ENCODE peak calls at places on chromosomes 5 and 9, in nine cellular contexts. One of them, this sample, is unnamed.

GRCh38 chr5:75623846-75624245 is 12.6 kb downstream of the ANKDD1B start:
- DNase-seq in upper lobe of right lung: no peak
- DNase-seq in esophagus squamous epithelium: no peak
- DNase-seq in CD4-positive, CD25-positive, alpha-beta regulatory T cell: no peak
- DNase-seq in tibial nerve: no peak
- DNase-seq in ovary: no peak
- DNase-seq in neural progenitor cell: no peak
- DNase-seq in tibial artery: no peak
- DNase-seq in ascending aorta: no peak
- DNase-seq in this sample: no peak

GRCh38 chr9:101028346-101029299 is at the start of gene PLPPR1:
- DNase-seq in esophagus squamous epithelium: no peak
- DNase-seq in ovary: no peak
- DNase-seq in neural progenitor cell: peak; percentile 95
- DNase-seq in tibial nerve: no peak
- DNase-seq in CD4-positive, CD25-positive, alpha-beta regulatory T cell: no peak
- DNase-seq in upper lobe of right lung: peak; percentile 88
- DNase-seq in tibial artery: no peak
- DNase-seq in ascending aorta: no peak
- DNase-seq in this sample: no peak

GRCh38 chr5:144421411-144421810 is 250.7 kb downstream of the KCTD16 start:
- DNase-seq in ovary: no peak
- DNase-seq in neural progenitor cell: no peak
- DNase-seq in upper lobe of right lung: no peak
- DNase-seq in tibial nerve: no peak
- DNase-seq in tibial artery: no peak
- DNase-seq in ascending aorta: no peak
- DNase-seq in esophagus squamous epithelium: no peak
- DNase-seq in CD4-positive, CD25-positive, alpha-beta regulatory T cell: no peak
- DNase-seq in this sample: no peak

GRCh38 chr5:57937025-57937424 is 454.4 kb upstream of the ACTBL2 start:
- DNase-seq in esophagus squamous epithelium: no peak
- DNase-seq in upper lobe of right lung: no peak
- DNase-seq in ovary: no peak
- DNase-seq in CD4-positive, CD25-positive, alpha-beta regulatory T cell: no peak
- DNase-seq in neural progenitor cell: no peak
- DNase-seq in ascending aorta: no peak
- DNase-seq in tibial nerve: no peak
- DNase-seq in tibial artery: no peak
- DNase-seq in this sample: no peak

GRCh38 chr5:166354277-166354676 is 1937.2 kb upstream of the WWC1 start:
- DNase-seq in CD4-positive, CD25-positive, alpha-beta regulatory T cell: no peak
- DNase-seq in tibial artery: no peak
- DNase-seq in neural progenitor cell: no peak
- DNase-seq in upper lobe of right lung: no peak
- DNase-seq in ascending aorta: no peak
- DNase-seq in esophagus squamous epithelium: no peak
- DNase-seq in ovary: no peak
- DNase-seq in tibial nerve: no peak
- DNase-seq in this sample: no peak

GRCh38 chr5:26295541-26295940 is 742.8 kb downstream of the CDH9 start:
- DNase-seq in tibial nerve: no peak
- DNase-seq in neural progenitor cell: no peak
- DNase-seq in tibial artery: no peak
- DNase-seq in esophagus squamous epithelium: no peak
- DNase-seq in ascending aorta: no peak
- DNase-seq in CD4-positive, CD25-positive, alpha-beta regulatory T cell: no peak
- DNase-seq in upper lobe of right lung: no peak
- DNase-seq in ovary: no peak
- DNase-seq in this sample: no peak

GRCh38 chr9:132487351-132487791 is 77.4 kb downstream of the CFAP77 start:
- DNase-seq in tibial artery: no peak
- DNase-seq in esophagus squamous epithelium: no peak
- DNase-seq in ascending aorta: no peak
- DNase-seq in tibial nerve: no peak
- DNase-seq in CD4-positive, CD25-positive, alpha-beta regulatory T cell: no peak
- DNase-seq in upper lobe of right lung: no peak
- DNase-seq in neural progenitor cell: no peak
- DNase-seq in ovary: no peak
- DNase-seq in this sample: no peak

GRCh38 chr5:111984044-111984443 is 227.1 kb upstream of the NREP start:
- DNase-seq in upper lobe of right lung: no peak
- DNase-seq in neural progenitor cell: no peak
- DNase-seq in esophagus squamous epithelium: no peak
- DNase-seq in CD4-positive, CD25-positive, alpha-beta regulatory T cell: no peak
- DNase-seq in tibial nerve: no peak
- DNase-seq in ascending aorta: no peak
- DNase-seq in ovary: no peak
- DNase-seq in tibial artery: no peak
- DNase-seq in this sample: no peak

GRCh38 chr9:92686954-92687353 is 17.0 kb upstream of the IPPK start:
- DNase-seq in CD4-positive, CD25-positive, alpha-beta regulatory T cell: no peak
- DNase-seq in tibial nerve: no peak
- DNase-seq in neural progenitor cell: no peak
- DNase-seq in tibial artery: no peak
- DNase-seq in esophagus squamous epithelium: no peak
- DNase-seq in ascending aorta: no peak
- DNase-seq in ovary: no peak
- DNase-seq in upper lobe of right lung: no peak
- DNase-seq in this sample: no peak

GRCh38 chr9:124567362-124567761 is 60.2 kb upstream of the NR5A1 start:
- DNase-seq in ascending aorta: no peak
- DNase-seq in esophagus squamous epithelium: no peak
- DNase-seq in upper lobe of right lung: no peak
- DNase-seq in ovary: no peak
- DNase-seq in neural progenitor cell: no peak
- DNase-seq in tibial nerve: no peak
- DNase-seq in tibial artery: no peak
- DNase-seq in CD4-positive, CD25-positive, alpha-beta regulatory T cell: no peak
- DNase-seq in this sample: no peak

GRCh38 chr5:123700624-123701023 is 188.6 kb downstream of the CSNK1G3 start:
- DNase-seq in esophagus squamous epithelium: no peak
- DNase-seq in tibial artery: no peak
- DNase-seq in tibial nerve: no peak
- DNase-seq in CD4-positive, CD25-positive, alpha-beta regulatory T cell: no peak
- DNase-seq in ascending aorta: no peak
- DNase-seq in upper lobe of right lung: no peak
- DNase-seq in ovary: no peak
- DNase-seq in neural progenitor cell: no peak
- DNase-seq in this sample: peak; percentile 15

GRCh38 chr5:124735169-124735858 is 11.1 kb downstream of the ZNF608 start:
- DNase-seq in ascending aorta: no peak
- DNase-seq in tibial nerve: peak; percentile 37
- DNase-seq in CD4-positive, CD25-positive, alpha-beta regulatory T cell: no peak
- DNase-seq in upper lobe of right lung: no peak
- DNase-seq in esophagus squamous epithelium: no peak
- DNase-seq in tibial artery: no peak
- DNase-seq in neural progenitor cell: peak; percentile 87
- DNase-seq in ovary: no peak
- DNase-seq in this sample: peak; percentile 51

DNA sequence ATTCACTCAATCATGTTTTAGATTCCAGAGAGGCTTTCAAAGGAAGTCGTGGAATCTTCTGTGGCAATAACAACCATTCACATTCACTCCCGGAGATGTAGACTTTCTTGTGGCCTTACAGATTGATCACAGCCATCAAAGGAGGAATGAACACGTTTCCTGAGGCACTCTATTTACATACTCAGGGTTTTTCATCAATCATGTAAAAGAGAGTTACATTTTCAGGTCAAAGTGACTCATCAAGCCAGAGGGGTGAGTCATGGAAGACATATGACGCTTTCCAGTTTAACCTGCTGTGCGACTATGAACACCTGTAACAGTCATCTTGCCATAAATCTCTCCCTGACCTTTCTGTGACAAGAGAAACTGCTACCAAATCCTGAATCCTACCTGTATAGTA is 39.3 kb upstream of the RAD23B start:
- DNase-seq in tibial nerve: no peak
- DNase-seq in ascending aorta: no peak
- DNase-seq in upper lobe of right lung: no peak
- DNase-seq in CD4-positive, CD25-positive, alpha-beta regulatory T cell: no peak
- DNase-seq in esophagus squamous epithelium: no peak
- DNase-seq in tibial artery: no peak
- DNase-seq in ovary: no peak
- DNase-seq in neural progenitor cell: no peak
- DNase-seq in this sample: no peak
- H3K27ac ChIP-seq in tibial nerve: no peak overlapping the region
- H3K27ac ChIP-seq in ascending aorta: no peak overlapping the region
- H3K27ac ChIP-seq in upper lobe of right lung: no peak overlapping the region
- H3K27ac ChIP-seq in CD4-positive, CD25-positive, alpha-beta regulatory T cell: no peak overlapping the region
- H3K27ac ChIP-seq in esophagus squamous epithelium: peak overlapping the region; percentile 57
- H3K27ac ChIP-seq in tibial artery: no peak overlapping the region
- H3K27ac ChIP-seq in ovary: no peak overlapping the region
- H3K27ac ChIP-seq in neural progenitor cell: no peak overlapping the region
- H3K27ac ChIP-seq in this sample: no peak overlapping the region

DNA sequence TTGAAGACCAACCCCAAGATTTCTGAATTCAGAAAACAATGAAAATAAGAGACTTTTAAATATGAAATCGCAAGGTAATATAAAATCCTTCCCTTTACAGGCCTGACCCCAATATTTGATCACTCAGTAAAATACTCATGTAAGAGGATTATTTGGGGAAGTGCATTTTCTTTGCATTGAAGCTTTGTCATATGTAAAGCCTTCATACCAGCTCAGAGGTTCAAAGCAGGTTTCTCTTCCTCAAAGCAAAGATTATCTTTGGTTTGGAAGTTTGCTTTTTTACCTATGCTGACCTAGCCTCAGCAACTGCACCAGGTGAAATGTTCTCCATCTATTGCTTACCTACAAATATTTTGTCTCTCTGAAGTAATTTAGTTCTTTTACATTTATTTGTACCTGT is 106.5 kb upstream of the PARP8 start:
- DNase-seq in esophagus squamous epithelium: no peak
- DNase-seq in CD4-positive, CD25-positive, alpha-beta regulatory T cell: no peak
- DNase-seq in ovary: no peak
- DNase-seq in tibial nerve: no peak
- DNase-seq in tibial artery: no peak
- DNase-seq in neural progenitor cell: no peak
- DNase-seq in upper lobe of right lung: no peak
- DNase-seq in ascending aorta: no peak
- DNase-seq in this sample: no peak
- H3K27ac ChIP-seq in esophagus squamous epithelium: no peak overlapping the region
- H3K27ac ChIP-seq in CD4-positive, CD25-positive, alpha-beta regulatory T cell: no peak overlapping the region
- H3K27ac ChIP-seq in ovary: no peak overlapping the region
- H3K27ac ChIP-seq in tibial nerve: no peak overlapping the region
- H3K27ac ChIP-seq in tibial artery: no peak overlapping the region
- H3K27ac ChIP-seq in neural progenitor cell: no peak overlapping the region
- H3K27ac ChIP-seq in upper lobe of right lung: no peak overlapping the region
- H3K27ac ChIP-seq in ascending aorta: no peak overlapping the region
- H3K27ac ChIP-seq in this sample: no peak overlapping the region

DNA sequence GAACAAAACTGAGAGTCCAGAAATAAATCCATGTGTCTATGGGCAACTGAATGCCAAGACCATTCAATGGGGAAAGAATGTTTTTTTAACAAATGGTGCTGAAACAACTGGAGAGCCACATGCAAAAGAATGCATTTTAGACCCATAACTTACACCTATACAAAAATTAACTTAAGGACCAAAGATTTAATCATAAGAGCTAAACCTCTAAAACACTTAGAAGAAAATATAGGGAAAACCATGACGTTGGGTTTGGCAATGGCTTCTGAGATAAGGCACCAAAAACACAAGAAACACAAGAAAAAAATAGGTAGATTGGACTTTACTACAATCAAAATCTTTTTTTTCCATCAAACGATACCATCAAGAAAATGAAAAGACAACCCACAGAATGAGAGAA is 48.4 kb upstream of the ANKRD33B start:
- DNase-seq in tibial artery: no peak
- DNase-seq in ascending aorta: no peak
- DNase-seq in upper lobe of right lung: no peak
- DNase-seq in ovary: no peak
- DNase-seq in CD4-positive, CD25-positive, alpha-beta regulatory T cell: no peak
- DNase-seq in neural progenitor cell: no peak
- DNase-seq in tibial nerve: no peak
- DNase-seq in esophagus squamous epithelium: no peak
- DNase-seq in this sample: no peak
- H3K27ac ChIP-seq in tibial artery: no peak overlapping the region
- H3K27ac ChIP-seq in ascending aorta: no peak overlapping the region
- H3K27ac ChIP-seq in upper lobe of right lung: no peak overlapping the region
- H3K27ac ChIP-seq in ovary: no peak overlapping the region
- H3K27ac ChIP-seq in CD4-positive, CD25-positive, alpha-beta regulatory T cell: no peak overlapping the region
- H3K27ac ChIP-seq in neural progenitor cell: no peak overlapping the region
- H3K27ac ChIP-seq in tibial nerve: no peak overlapping the region
- H3K27ac ChIP-seq in esophagus squamous epithelium: no peak overlapping the region
- H3K27ac ChIP-seq in this sample: no peak overlapping the region

GRCh38 chr5:34731435-34732232 is 75.5 kb downstream of the RAI14 start:
- DNase-seq in tibial artery: no peak
- DNase-seq in neural progenitor cell: no peak
- DNase-seq in ovary: no peak
- DNase-seq in tibial nerve: no peak
- DNase-seq in ascending aorta: no peak
- DNase-seq in CD4-positive, CD25-positive, alpha-beta regulatory T cell: no peak
- DNase-seq in upper lobe of right lung: no peak
- DNase-seq in esophagus squamous epithelium: no peak
- DNase-seq in this sample: no peak
- H3K27ac ChIP-seq in tibial artery: no peak overlapping the region
- H3K27ac ChIP-seq in neural progenitor cell: no peak overlapping the region
- H3K27ac ChIP-seq in ovary: no peak overlapping the region
- H3K27ac ChIP-seq in tibial nerve: peak overlapping the region; percentile 24
- H3K27ac ChIP-seq in ascending aorta: no peak overlapping the region
- H3K27ac ChIP-seq in CD4-positive, CD25-positive, alpha-beta regulatory T cell: no peak overlapping the region
- H3K27ac ChIP-seq in upper lobe of right lung: no peak overlapping the region
- H3K27ac ChIP-seq in esophagus squamous epithelium: no peak overlapping the region
- H3K27ac ChIP-seq in this sample: peak overlapping the region; percentile 40